ENCODE peak calls at places on chromosomes 5 and 9, in six cellular contexts. K is IMR-90; M is choroid plexus epithelial cell; O is neuronal stem cell; J is SK-N-SH; A is activated CD8-positive, alpha-beta memory T cell treated with anti-CD3 and anti-CD28 coated beads for 24 hours. C is an unnamed sample.

GRCh38 chr5:147830035-147830434 is 1.4 kb downstream of the SPINK1 start:
- DNase-seq in K (no peak), M (no peak), O (no peak), J (no peak), A (no peak), C (no peak)

GRCh38 chr9:70959366-70959765 is 162.1 kb downstream of the TRPM3 start:
- DNase-seq in K (no peak), M (no peak), O (no peak), J (no peak), A (no peak), C (no peak)

GRCh38 chr5:746258-746761 is 38.2 kb downstream of the ZDHHC11B start:
- DNase-seq in K (no peak), M (no peak), O (no peak), J (peak), A (no peak), C (no peak)

GRCh38 chr9:117314021-117314420 is 100.8 kb downstream of the ASTN2 start:
- DNase-seq in K (no peak), M (no peak), O (no peak), J (no peak), A (no peak), C (no peak)

GRCh38 chr9:15219511-15219910 is 87.5 kb downstream of the TTC39B start:
- DNase-seq in K (no peak), M (no peak), O (no peak), J (no peak), A (no peak), C (no peak)

GRCh38 chr9:129674229-129674628 is 8.8 kb downstream of the PRRX2 start:
- DNase-seq in K (no peak), M (no peak), O (no peak), J (no peak), A (no peak), C (no peak)

GRCh38 chr9:94925751-94926456 is 199.4 kb downstream of the AOPEP start:
- DNase-seq in K (no peak), M (no peak), O (no peak), J (no peak), A (no peak), C (no peak)

GRCh38 chr5:14490309-14490711 is 91.3 kb upstream of the OTULINL start:
- DNase-seq in K (no peak), M (no peak), O (no peak), J (peak), A (no peak), C (no peak)

GRCh38 chr9:123356851-123357747 is 1.1 kb downstream of the CRB2 start:
- DNase-seq in K (no peak), M (no peak), O (peak), J (peak), A (no peak), C (no peak)